ENCODE peak calls at places on chromosomes 5 and 9, in five cellular contexts. Q is heart left ventricle, G is left ventricle myocardium inferior, W is colonic mucosa, B is neural progenitor cell. U is an unnamed sample. For H3K27me3, the result is how much of the 10 kb centered on the place peaks cover.

GRCh38 chr9:38101423-38101822 is 32.4 kb upstream of the SHB start:
- DNase-seq in Q (no peak), G (no peak), W (no peak), B (no peak), U (no peak)

GRCh38 chr9:114076237-114077161 is 1.6 kb downstream of the AMBP start:
- DNase-seq in Q (no peak), G (no peak), W (no peak), B (no peak), U (no peak)

GRCh38 chr5:173839117-173839713 is 48.9 kb upstream of the CPEB4 start:
- DNase-seq in Q (no peak), G (no peak), W (no peak), B (no peak), U (no peak)

GRCh38 chr9:124124729-124125589 is 113.4 kb downstream of the LHX2 start:
- DNase-seq in Q (no peak), G (no peak), W (no peak), B (no peak), U (no peak)

GRCh38 chr9:19782005-19782404 is 6.8 kb downstream of the SLC24A2 start:
- DNase-seq in Q (no peak), G (no peak), W (no peak), B (peak), U (no peak)

GRCh38 chr5:121430538-121430937 is 421.1 kb upstream of the FTMT start:
- DNase-seq in Q (no peak), G (no peak), W (no peak), B (no peak), U (no peak)

GRCh38 chr5:57902035-57902434 is 419.4 kb upstream of the ACTBL2 start:
- DNase-seq in Q (no peak), G (no peak), W (no peak), B (no peak), U (no peak)

GRCh38 chr5:41338276-41338675 is 124.9 kb upstream of the C6 start:
- DNase-seq in Q (no peak), G (no peak), W (no peak), B (no peak), U (no peak)

GRCh38 chr5:66364186-66364585 is 220.1 kb downstream of the SREK1 start:
- DNase-seq in Q (no peak), G (no peak), W (no peak), B (no peak), U (no peak)

GRCh38 chr5:57566914-57567313 is 84.3 kb upstream of the ACTBL2 start:
- DNase-seq in Q (no peak), G (no peak), W (no peak), B (no peak), U (no peak)

GRCh38 chr9:115208503-115208902 is 90.5 kb upstream of the TNC start:
- DNase-seq in Q (no peak), G (no peak), W (no peak), B (no peak), U (no peak)

GRCh38 chr9:116234091-116234490 is 80.5 kb downstream of the PAPPA start:
- DNase-seq in Q (peak), G (no peak), W (no peak), B (no peak), U (peak)

GRCh38 chr5:97047076-97047475 is 95.3 kb downstream of the LIX1 start:
- DNase-seq in Q (no peak), G (no peak), W (no peak), B (no peak), U (no peak)

GRCh38 chr5:14108170-14108996 is 34.8 kb upstream of the TRIO start:
- DNase-seq in Q (peak), G (peak), W (peak), B (peak), U (peak)

GRCh38 chr5:113020461-113021273 is 44.1 kb downstream of the DCP2 start:
- DNase-seq in Q (no peak), G (no peak), W (no peak), B (no peak), U (no peak)

GRCh38 chr9:71758277-71758676 is 10.0 kb downstream of the CEMIP2 start:
- DNase-seq in Q (no peak), G (no peak), W (no peak), B (no peak), U (no peak)

GRCh38 chr9:71756753-71757152 is 11.6 kb downstream of the CEMIP2 start:
- DNase-seq in Q (no peak), G (no peak), W (no peak), B (peak), U (no peak)

GRCh38 chr9:71760901-71761300 is 7.4 kb downstream of the CEMIP2 start:
- DNase-seq in Q (no peak), G (no peak), W (peak), B (peak), U (no peak)

GRCh38 chr9:71755869-71756268 is 12.4 kb downstream of the CEMIP2 start:
- DNase-seq in Q (no peak), G (no peak), W (no peak), B (no peak), U (no peak)

DNA sequence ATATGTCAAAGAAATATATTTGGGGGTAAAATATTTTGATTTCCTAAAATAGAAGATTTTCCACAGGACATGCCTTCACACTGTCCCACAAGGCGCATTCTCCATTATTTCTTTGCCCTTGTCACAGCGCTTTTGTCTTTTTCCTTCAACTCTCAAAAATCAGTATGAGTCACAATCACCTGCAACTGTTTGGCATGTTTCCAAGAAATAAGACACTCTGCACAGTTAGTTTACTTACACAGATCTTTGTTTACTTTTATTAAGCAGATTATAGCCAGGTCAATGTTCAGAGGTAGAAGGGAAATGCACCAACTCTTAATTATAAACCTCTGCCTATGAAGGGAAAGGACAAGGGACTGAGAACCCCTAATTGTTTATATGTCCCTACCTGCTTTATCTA is 9.5 kb downstream of the CEMIP2 start:
- DNase-seq in Q (no peak), G (no peak), W (peak), B (no peak), U (no peak)
- H3K4me3 ChIP-seq in Q (no peak), G (no peak), W (no peak), B (peak), U (no peak)

GRCh38 chr5:123786411-123786810 is 274.4 kb downstream of the CSNK1G3 start:
- DNase-seq in Q (no peak), G (no peak), W (no peak), B (no peak), U (no peak)
- H3K27me3 ChIP-seq in Q (under half), G (under half), W (under half), B (under half), U (under half)

GRCh38 chr9:110030632-110031031 is 177.3 kb downstream of the C9orf152 start:
- DNase-seq in Q (no peak), G (no peak), W (no peak), B (no peak), U (no peak)

GRCh38 chr9:110029422-110029814 is 178.5 kb downstream of the C9orf152 start:
- DNase-seq in Q (no peak), G (no peak), W (no peak), B (no peak), U (no peak)

GRCh38 chr9:110028281-110029075 is 179.5 kb downstream of the C9orf152 start:
- DNase-seq in Q (no peak), G (no peak), W (no peak), B (no peak), U (no peak)

GRCh38 chr9:110031511-110032173 is 176.3 kb downstream of the C9orf152 start:
- DNase-seq in Q (no peak), G (no peak), W (no peak), B (no peak), U (no peak)

GRCh38 chr9:110029815-110030480 is 178.0 kb downstream of the C9orf152 start:
- DNase-seq in Q (no peak), G (no peak), W (no peak), B (no peak), U (no peak)
- H3K27ac ChIP-seq in Q (no peak), G (peak), W (no peak), B (no peak), U (no peak)

DNA sequence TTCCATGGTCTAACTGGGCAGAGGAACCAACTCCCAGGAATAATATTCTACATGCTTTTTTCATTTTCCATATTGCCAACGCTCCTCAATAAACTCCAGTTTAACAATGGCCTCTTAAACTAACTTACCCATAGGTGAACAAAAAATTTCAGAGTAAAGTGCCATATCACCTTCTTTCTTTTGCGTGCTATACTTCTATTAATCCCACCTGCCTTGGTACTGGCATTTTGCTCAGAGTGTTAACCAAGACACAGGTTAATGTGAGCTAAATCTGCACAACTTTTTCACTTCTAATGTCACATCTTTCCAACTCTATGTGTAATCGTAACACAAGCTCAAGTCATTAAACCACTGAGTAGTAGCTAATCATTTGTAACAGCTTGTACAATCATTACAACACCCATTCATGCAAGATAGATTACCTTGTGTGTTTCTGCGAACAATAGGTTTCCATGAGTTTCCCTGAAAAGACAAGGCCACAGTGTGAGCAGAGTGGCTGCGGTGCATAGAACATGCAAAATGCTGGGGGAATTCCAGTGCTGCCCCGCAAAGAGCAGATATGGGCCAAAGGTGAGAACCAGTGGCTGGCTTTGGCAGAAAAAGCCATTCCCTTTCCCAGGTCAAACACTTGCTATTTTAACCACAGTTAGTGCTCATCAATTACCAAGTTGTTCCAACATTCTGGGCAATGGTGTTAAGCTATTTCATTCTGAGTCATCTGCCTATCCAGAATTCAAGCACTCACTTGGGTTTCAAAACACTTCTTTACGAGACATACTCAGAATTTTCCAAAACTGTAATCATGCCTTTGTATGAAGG is 42.8 kb downstream of the TIMD4 start:
- DNase-seq in Q (no peak), G (no peak), W (no peak), B (peak), U (no peak)
- H3K4me3 ChIP-seq in Q (no peak), G (no peak), W (no peak), B (no peak), U (no peak)

GRCh38 chr9:132556701-132557100 is 25.7 kb upstream of the BARHL1 start:
- DNase-seq in Q (no peak), G (no peak), W (no peak), B (peak), U (no peak)

GRCh38 chr9:132555528-132555927 is 26.9 kb upstream of the BARHL1 start:
- DNase-seq in Q (no peak), G (no peak), W (no peak), B (peak), U (no peak)

GRCh38 chr9:132554755-132555154 is 27.7 kb upstream of the BARHL1 start:
- DNase-seq in Q (no peak), G (no peak), W (no peak), B (no peak), U (no peak)

GRCh38 chr9:132557159-132557558 is 25.2 kb upstream of the BARHL1 start:
- DNase-seq in Q (no peak), G (no peak), W (no peak), B (no peak), U (no peak)

DNA sequence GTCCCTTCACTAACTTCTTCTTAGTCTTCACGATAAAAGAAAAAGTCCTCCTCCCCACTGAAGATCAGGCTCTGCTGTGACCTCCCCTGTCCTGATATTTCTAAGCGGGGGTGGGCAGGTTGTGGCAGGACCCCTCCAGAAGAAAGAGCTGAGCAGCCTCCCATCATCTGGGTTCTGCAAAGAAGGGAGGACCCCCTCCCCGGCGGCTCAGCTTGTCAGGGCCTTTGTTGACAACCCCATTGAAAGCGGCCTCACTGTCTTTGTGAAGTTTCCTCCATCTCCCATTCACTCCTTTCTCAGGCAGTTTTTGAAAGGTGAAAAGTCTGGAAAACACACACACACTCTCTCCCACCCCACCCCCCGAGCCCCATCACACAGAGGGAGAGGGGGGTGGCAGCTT is 26.2 kb upstream of the BARHL1 start:
- DNase-seq in Q (no peak), G (no peak), W (no peak), B (peak), U (no peak)
- H3K27me3 ChIP-seq in Q (under half), G (under half), W (under half), B (under half), U (under half)

DNA sequence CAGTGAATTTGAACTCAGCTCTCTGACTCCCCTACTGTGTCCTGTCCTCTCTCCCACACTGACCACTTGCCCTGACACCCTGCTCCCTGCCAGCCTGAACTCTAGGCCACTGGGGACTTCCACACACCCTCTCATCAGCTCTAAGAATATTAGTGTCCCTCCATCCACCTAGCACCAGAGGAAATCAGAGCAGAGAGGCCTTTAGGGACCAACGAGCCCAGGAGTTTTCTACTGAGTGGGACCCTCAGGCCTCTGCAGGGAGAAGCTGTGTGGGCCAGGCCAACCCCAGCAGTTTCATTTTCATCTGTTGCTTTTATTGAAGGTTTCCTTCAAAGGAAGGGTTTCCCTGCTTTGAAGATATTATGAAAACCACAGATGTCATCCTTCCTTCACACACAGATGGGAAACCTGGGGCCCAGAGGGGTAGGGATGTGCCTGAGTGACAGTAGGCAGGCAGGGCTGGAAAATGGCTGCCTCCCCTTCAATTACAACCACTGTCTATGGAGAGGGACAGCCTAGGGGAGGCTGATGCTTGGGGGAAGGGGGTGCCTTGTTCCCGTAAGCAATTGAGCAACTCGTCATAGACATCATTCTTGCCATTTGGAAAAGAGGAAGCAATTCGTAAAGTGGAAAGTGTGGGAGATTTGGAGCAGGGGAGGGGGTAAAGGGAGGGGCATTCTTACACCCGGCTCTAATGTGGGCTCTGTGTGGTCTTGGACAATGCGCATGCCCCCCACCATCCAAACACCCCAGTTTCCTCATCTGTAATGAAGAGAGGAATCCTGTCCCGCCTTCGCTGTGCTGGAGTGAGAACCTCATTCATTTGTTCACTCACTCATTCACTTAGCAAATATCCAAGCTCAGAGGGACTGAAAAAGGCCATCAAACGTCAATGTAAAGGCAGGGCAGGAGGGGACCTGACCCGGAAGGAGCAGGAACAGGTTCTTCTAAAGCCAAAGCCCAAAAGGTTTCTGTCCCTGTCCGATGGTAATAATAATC is 3.9 kb downstream of the GLIPR2 start:
- DNase-seq in Q (no peak), G (no peak), W (no peak), B (no peak), U (no peak)
- H3K27ac ChIP-seq in Q (no peak), G (no peak), W (peak), B (no peak), U (peak)

U was measured in uterus.